ENCODE peak calls at places on chromosomes 12 and 14, in eight cellular contexts. One of them, this sample, is unnamed.

GRCh38 chr12:5073838-5074237 is 30.2 kb downstream of the KCNA5 start:
- DNase-seq in AG10803: peak
- DNase-seq in PC-9: no peak
- DNase-seq in left ventricle myocardium inferior: no peak
- DNase-seq in A549: no peak
- DNase-seq in fibroblast of pulmonary artery: peak
- DNase-seq in cardiac muscle cell: no peak
- DNase-seq in body of pancreas: no peak
- DNase-seq in this sample: peak

GRCh38 chr14:94110552-94111181 is at the start of gene IFI27:
- DNase-seq in AG10803: peak
- DNase-seq in PC-9: peak
- DNase-seq in left ventricle myocardium inferior: peak
- DNase-seq in A549: no peak
- DNase-seq in fibroblast of pulmonary artery: peak
- DNase-seq in cardiac muscle cell: no peak
- DNase-seq in body of pancreas: peak
- DNase-seq in this sample: peak

GRCh38 chr12:53602176-53602942 is 23.8 kb downstream of the ATF7 start:
- DNase-seq in AG10803: no peak
- DNase-seq in PC-9: no peak
- DNase-seq in left ventricle myocardium inferior: no peak
- DNase-seq in A549: no peak
- DNase-seq in fibroblast of pulmonary artery: no peak
- DNase-seq in cardiac muscle cell: no peak
- DNase-seq in body of pancreas: no peak
- DNase-seq in this sample: no peak

GRCh38 chr12:130041983-130042812 is 120.1 kb upstream of the FZD10 start:
- DNase-seq in AG10803: no peak
- DNase-seq in PC-9: no peak
- DNase-seq in left ventricle myocardium inferior: no peak
- DNase-seq in A549: no peak
- DNase-seq in fibroblast of pulmonary artery: no peak
- DNase-seq in cardiac muscle cell: peak
- DNase-seq in body of pancreas: peak
- DNase-seq in this sample: no peak

GRCh38 chr12:22733756-22734155 is 108.8 kb downstream of the ETNK1 start:
- DNase-seq in AG10803: peak
- DNase-seq in PC-9: no peak
- DNase-seq in left ventricle myocardium inferior: no peak
- DNase-seq in A549: no peak
- DNase-seq in fibroblast of pulmonary artery: no peak
- DNase-seq in cardiac muscle cell: no peak
- DNase-seq in body of pancreas: no peak
- DNase-seq in this sample: no peak

GRCh38 chr12:48965447-48965846 is 6.1 kb downstream of the WNT10B start:
- DNase-seq in AG10803: peak
- DNase-seq in PC-9: no peak
- DNase-seq in left ventricle myocardium inferior: no peak
- DNase-seq in A549: no peak
- DNase-seq in fibroblast of pulmonary artery: no peak
- DNase-seq in cardiac muscle cell: no peak
- DNase-seq in body of pancreas: no peak
- DNase-seq in this sample: peak

GRCh38 chr12:93273834-93274705 is 103.7 kb upstream of the NUDT4 start:
- DNase-seq in AG10803: no peak
- DNase-seq in PC-9: no peak
- DNase-seq in left ventricle myocardium inferior: no peak
- DNase-seq in A549: no peak
- DNase-seq in fibroblast of pulmonary artery: no peak
- DNase-seq in cardiac muscle cell: no peak
- DNase-seq in body of pancreas: no peak
- DNase-seq in this sample: no peak

GRCh38 chr14:39015360-39015961 is 87.6 kb downstream of the SEC23A start:
- DNase-seq in AG10803: peak
- DNase-seq in PC-9: no peak
- DNase-seq in left ventricle myocardium inferior: no peak
- DNase-seq in A549: peak
- DNase-seq in fibroblast of pulmonary artery: peak
- DNase-seq in cardiac muscle cell: peak
- DNase-seq in body of pancreas: peak
- DNase-seq in this sample: peak

GRCh38 chr14:68935761-68936209 is 43.3 kb downstream of the ACTN1 start:
- DNase-seq in AG10803: no peak
- DNase-seq in PC-9: no peak
- DNase-seq in left ventricle myocardium inferior: no peak
- DNase-seq in A549: no peak
- DNase-seq in fibroblast of pulmonary artery: peak
- DNase-seq in cardiac muscle cell: no peak
- DNase-seq in body of pancreas: peak
- DNase-seq in this sample: no peak

GRCh38 chr12:12718382-12718761 is 1.2 kb downstream of the CDKN1B start:
- DNase-seq in AG10803: no peak
- DNase-seq in PC-9: no peak
- DNase-seq in left ventricle myocardium inferior: no peak
- DNase-seq in A549: peak
- DNase-seq in fibroblast of pulmonary artery: no peak
- DNase-seq in cardiac muscle cell: no peak
- DNase-seq in body of pancreas: no peak
- DNase-seq in this sample: peak

GRCh38 chr14:91246051-91246852 is 1.7 kb upstream of the GPR68 start:
- DNase-seq in AG10803: no peak
- DNase-seq in PC-9: no peak
- DNase-seq in left ventricle myocardium inferior: no peak
- DNase-seq in A549: no peak
- DNase-seq in fibroblast of pulmonary artery: no peak
- DNase-seq in cardiac muscle cell: no peak
- DNase-seq in body of pancreas: no peak
- DNase-seq in this sample: no peak

GRCh38 chr12:130286041-130286440 is 51.6 kb upstream of the PIWIL1 start:
- DNase-seq in AG10803: no peak
- DNase-seq in PC-9: no peak
- DNase-seq in left ventricle myocardium inferior: no peak
- DNase-seq in A549: no peak
- DNase-seq in fibroblast of pulmonary artery: no peak
- DNase-seq in cardiac muscle cell: no peak
- DNase-seq in body of pancreas: no peak
- DNase-seq in this sample: no peak

GRCh38 chr14:103006991-103007520 is 50.3 kb downstream of the CDC42BPB start:
- DNase-seq in AG10803: no peak
- DNase-seq in PC-9: no peak
- DNase-seq in left ventricle myocardium inferior: no peak
- DNase-seq in A549: no peak
- DNase-seq in fibroblast of pulmonary artery: no peak
- DNase-seq in cardiac muscle cell: no peak
- DNase-seq in body of pancreas: no peak
- DNase-seq in this sample: no peak

GRCh38 chr12:46886541-46887041 is 60.8 kb upstream of the SLC38A4 start:
- DNase-seq in AG10803: peak
- DNase-seq in PC-9: no peak
- DNase-seq in left ventricle myocardium inferior: no peak
- DNase-seq in A549: no peak
- DNase-seq in fibroblast of pulmonary artery: peak
- DNase-seq in cardiac muscle cell: no peak
- DNase-seq in body of pancreas: no peak
- DNase-seq in this sample: peak

GRCh38 chr14:86838363-86838762 is 1154.6 kb downstream of the GALC start:
- DNase-seq in AG10803: no peak
- DNase-seq in PC-9: no peak
- DNase-seq in left ventricle myocardium inferior: no peak
- DNase-seq in A549: peak
- DNase-seq in fibroblast of pulmonary artery: no peak
- DNase-seq in cardiac muscle cell: no peak
- DNase-seq in body of pancreas: no peak
- DNase-seq in this sample: peak

GRCh38 chr14:23439107-23439835 is 3.8 kb upstream of the MYH7 start:
- DNase-seq in AG10803: no peak
- DNase-seq in PC-9: no peak
- DNase-seq in left ventricle myocardium inferior: no peak
- DNase-seq in A549: no peak
- DNase-seq in fibroblast of pulmonary artery: no peak
- DNase-seq in cardiac muscle cell: no peak
- DNase-seq in body of pancreas: no peak
- DNase-seq in this sample: no peak

GRCh38 chr14:20668969-20669368 is 15.4 kb upstream of the RNASE4 start:
- DNase-seq in AG10803: no peak
- DNase-seq in PC-9: no peak
- DNase-seq in left ventricle myocardium inferior: no peak
- DNase-seq in A549: peak
- DNase-seq in fibroblast of pulmonary artery: no peak
- DNase-seq in cardiac muscle cell: no peak
- DNase-seq in body of pancreas: no peak
- DNase-seq in this sample: no peak

GRCh38 chr14:30221546-30221945 is 293.9 kb upstream of the PRKD1 start:
- DNase-seq in AG10803: no peak
- DNase-seq in PC-9: no peak
- DNase-seq in left ventricle myocardium inferior: no peak
- DNase-seq in A549: no peak
- DNase-seq in fibroblast of pulmonary artery: no peak
- DNase-seq in cardiac muscle cell: no peak
- DNase-seq in body of pancreas: no peak
- DNase-seq in this sample: peak

GRCh38 chr12:82968644-82969339 is 282.1 kb downstream of the TMTC2 start:
- DNase-seq in AG10803: no peak
- DNase-seq in PC-9: no peak
- DNase-seq in left ventricle myocardium inferior: no peak
- DNase-seq in A549: no peak
- DNase-seq in fibroblast of pulmonary artery: peak
- DNase-seq in cardiac muscle cell: no peak
- DNase-seq in body of pancreas: no peak
- DNase-seq in this sample: peak

GRCh38 chr12:94925729-94926128 is 77.8 kb downstream of the NDUFA12 start:
- DNase-seq in AG10803: no peak
- DNase-seq in PC-9: no peak
- DNase-seq in left ventricle myocardium inferior: no peak
- DNase-seq in A549: no peak
- DNase-seq in fibroblast of pulmonary artery: no peak
- DNase-seq in cardiac muscle cell: no peak
- DNase-seq in body of pancreas: no peak
- DNase-seq in this sample: no peak

GRCh38 chr12:11576104-11576503 is 73.4 kb upstream of the ETV6 start:
- DNase-seq in AG10803: peak
- DNase-seq in PC-9: peak
- DNase-seq in left ventricle myocardium inferior: no peak
- DNase-seq in A549: peak
- DNase-seq in fibroblast of pulmonary artery: peak
- DNase-seq in cardiac muscle cell: no peak
- DNase-seq in body of pancreas: peak
- DNase-seq in this sample: peak

GRCh38 chr14:78156196-78156595 is 14.0 kb upstream of the NRXN3 start:
- DNase-seq in AG10803: no peak
- DNase-seq in PC-9: no peak
- DNase-seq in left ventricle myocardium inferior: no peak
- DNase-seq in A549: no peak
- DNase-seq in fibroblast of pulmonary artery: no peak
- DNase-seq in cardiac muscle cell: no peak
- DNase-seq in body of pancreas: no peak
- DNase-seq in this sample: no peak

GRCh38 chr14:78152246-78153068 is 17.7 kb upstream of the NRXN3 start:
- DNase-seq in AG10803: no peak
- DNase-seq in PC-9: no peak
- DNase-seq in left ventricle myocardium inferior: no peak
- DNase-seq in A549: no peak
- DNase-seq in fibroblast of pulmonary artery: no peak
- DNase-seq in cardiac muscle cell: no peak
- DNase-seq in body of pancreas: no peak
- DNase-seq in this sample: no peak

GRCh38 chr14:78157855-78158436 is 12.2 kb upstream of the NRXN3 start:
- DNase-seq in AG10803: no peak
- DNase-seq in PC-9: peak
- DNase-seq in left ventricle myocardium inferior: no peak
- DNase-seq in A549: no peak
- DNase-seq in fibroblast of pulmonary artery: peak
- DNase-seq in cardiac muscle cell: peak
- DNase-seq in body of pancreas: no peak
- DNase-seq in this sample: peak

GRCh38 chr14:78153069-78153351 is 17.2 kb upstream of the NRXN3 start:
- DNase-seq in AG10803: no peak
- DNase-seq in PC-9: no peak
- DNase-seq in left ventricle myocardium inferior: no peak
- DNase-seq in A549: peak
- DNase-seq in fibroblast of pulmonary artery: peak
- DNase-seq in cardiac muscle cell: no peak
- DNase-seq in body of pancreas: no peak
- DNase-seq in this sample: peak

GRCh38 chr14:78154827-78155226 is 15.3 kb upstream of the NRXN3 start:
- DNase-seq in AG10803: no peak
- DNase-seq in PC-9: no peak
- DNase-seq in left ventricle myocardium inferior: no peak
- DNase-seq in A549: peak
- DNase-seq in fibroblast of pulmonary artery: no peak
- DNase-seq in cardiac muscle cell: no peak
- DNase-seq in body of pancreas: no peak
- DNase-seq in this sample: no peak
- TF ChIP-seq CTCF in AG10803: no peak
- TF ChIP-seq CTCF in PC-9: peak
- TF ChIP-seq CTCF in left ventricle myocardium inferior: no peak
- TF ChIP-seq CTCF in A549: peak
- TF ChIP-seq CTCF in fibroblast of pulmonary artery: no peak
- TF ChIP-seq CTCF in cardiac muscle cell: no peak
- TF ChIP-seq CTCF in body of pancreas: no peak
- TF ChIP-seq CTCF in this sample: no peak

GRCh38 chr12:109462868-109463692 is 14.0 kb downstream of the KCTD10 start:
- DNase-seq in AG10803: peak
- DNase-seq in PC-9: peak
- DNase-seq in left ventricle myocardium inferior: peak
- DNase-seq in A549: peak
- DNase-seq in fibroblast of pulmonary artery: peak
- DNase-seq in cardiac muscle cell: peak
- DNase-seq in body of pancreas: peak
- DNase-seq in this sample: peak
- H3K4me3 ChIP-seq in AG10803: peak
- H3K4me3 ChIP-seq in PC-9: peak
- H3K4me3 ChIP-seq in left ventricle myocardium inferior: peak
- H3K4me3 ChIP-seq in A549: no peak
- H3K4me3 ChIP-seq in fibroblast of pulmonary artery: peak
- H3K4me3 ChIP-seq in cardiac muscle cell: peak
- H3K4me3 ChIP-seq in body of pancreas: no peak
- H3K4me3 ChIP-seq in this sample: peak

GRCh38 chr12:6620137-6620884 is 13.1 kb upstream of the CHD4 start:
- DNase-seq in AG10803: peak
- DNase-seq in PC-9: no peak
- DNase-seq in left ventricle myocardium inferior: no peak
- DNase-seq in A549: no peak
- DNase-seq in fibroblast of pulmonary artery: peak
- DNase-seq in cardiac muscle cell: peak
- DNase-seq in body of pancreas: peak
- DNase-seq in this sample: peak
- TF ChIP-seq CTCF in AG10803: peak
- TF ChIP-seq CTCF in PC-9: no peak
- TF ChIP-seq CTCF in left ventricle myocardium inferior: peak
- TF ChIP-seq CTCF in A549: no peak
- TF ChIP-seq CTCF in fibroblast of pulmonary artery: peak
- TF ChIP-seq CTCF in cardiac muscle cell: peak
- TF ChIP-seq CTCF in body of pancreas: peak
- TF ChIP-seq CTCF in this sample: peak

GRCh38 chr12:57888407-57889157 is 42.1 kb upstream of the CTDSP2 start:
- DNase-seq in AG10803: peak
- DNase-seq in PC-9: peak
- DNase-seq in left ventricle myocardium inferior: peak
- DNase-seq in A549: no peak
- DNase-seq in fibroblast of pulmonary artery: peak
- DNase-seq in cardiac muscle cell: no peak
- DNase-seq in body of pancreas: no peak
- DNase-seq in this sample: peak
- H3K4me3 ChIP-seq in AG10803: peak
- H3K4me3 ChIP-seq in PC-9: peak
- H3K4me3 ChIP-seq in left ventricle myocardium inferior: peak
- H3K4me3 ChIP-seq in A549: no peak
- H3K4me3 ChIP-seq in fibroblast of pulmonary artery: peak
- H3K4me3 ChIP-seq in cardiac muscle cell: no peak
- H3K4me3 ChIP-seq in body of pancreas: no peak
- H3K4me3 ChIP-seq in this sample: peak

This sample was measured in fibroblast of the aortic adventitia.